ENCODE peak calls at places on chromosome 11, in nine cellular contexts. R, C, J, Q, M, Z, O, N and I are unnamed samples.

GRCh38 chr11:134503596-134503995 is 91.6 kb upstream of the B3GAT1 start:
- DNase-seq in R (no peak), C (no peak), J (no peak), Q (no peak), M (peak), Z (no peak), O (no peak), N (no peak), I (peak)

GRCh38 chr11:2443406-2443805 is 908 bp downstream of the TRPM5 start:
- DNase-seq in R (no peak), C (no peak), J (no peak), Q (no peak), M (no peak), Z (no peak), O (peak), N (no peak), I (no peak)

GRCh38 chr11:70159612-70160570 is 43.2 kb upstream of the FADD start:
- DNase-seq in R (no peak), C (peak), J (peak), Q (no peak), M (peak), Z (no peak), O (no peak), N (no peak), I (no peak)

GRCh38 chr11:8776209-8776608 is 93.6 kb downstream of the RPL27A start:
- DNase-seq in R (no peak), C (no peak), J (no peak), Q (no peak), M (peak), Z (no peak), O (no peak), N (no peak), I (no peak)

GRCh38 chr11:65301491-65302329 is 13.0 kb upstream of the CDC42EP2 start:
- DNase-seq in R (no peak), C (no peak), J (peak), Q (no peak), M (no peak), Z (peak), O (peak), N (no peak), I (peak)

GRCh38 chr11:134223066-134223465 is 701 bp downstream of the NCAPD3 start:
- DNase-seq in R (no peak), C (no peak), J (no peak), Q (no peak), M (no peak), Z (no peak), O (no peak), N (no peak), I (peak)

GRCh38 chr11:17077520-17078401 is at the start of gene RPS13:
- DNase-seq in R (peak), C (peak), J (peak), Q (peak), M (peak), Z (peak), O (peak), N (peak), I (peak)

GRCh38 chr11:2122222-2122906 is 16.8 kb downstream of the IGF2 start:
- DNase-seq in R (no peak), C (no peak), J (peak), Q (peak), M (no peak), Z (no peak), O (no peak), N (no peak), I (peak)